ENCODE peak calls at places on chromosomes 3 and 15, in four cellular contexts. One of them, this sample, is unnamed.

GRCh38 chr3:31532587-31533168 is at the start of gene STT3B:
- DNase-seq in HL-60: peak
- DNase-seq in GM12878: peak
- DNase-seq in K562: peak
- DNase-seq in this sample: peak

GRCh38 chr15:70063992-70064379 is 33.7 kb downstream of the TLE3 start:
- DNase-seq in GM12878: no peak
- DNase-seq in HL-60: no peak
- DNase-seq in K562: no peak
- DNase-seq in this sample: no peak

GRCh38 chr15:78617131-78617915 is 3.5 kb downstream of the CHRNA3 start:
- DNase-seq in K562: no peak
- DNase-seq in GM12878: no peak
- DNase-seq in HL-60: no peak
- DNase-seq in this sample: no peak

GRCh38 chr3:157067114-157067513 is 92.8 kb downstream of the CCNL1 start:
- DNase-seq in GM12878: no peak
- DNase-seq in K562: no peak
- DNase-seq in HL-60: no peak
- DNase-seq in this sample: no peak

GRCh38 chr3:180319461-180319860 is 282.5 kb upstream of the TTC14 start:
- DNase-seq in K562: no peak
- DNase-seq in HL-60: no peak
- DNase-seq in GM12878: no peak
- DNase-seq in this sample: no peak

GRCh38 chr3:100045696-100046095 is 68.6 kb downstream of the FILIP1L start:
- DNase-seq in GM12878: no peak
- DNase-seq in K562: no peak
- DNase-seq in HL-60: no peak
- DNase-seq in this sample: no peak

GRCh38 chr3:155859859-155860258 is 5.6 kb upstream of the SLC33A1 start:
- DNase-seq in K562: peak
- DNase-seq in HL-60: no peak
- DNase-seq in GM12878: no peak
- DNase-seq in this sample: no peak

GRCh38 chr3:110106805-110107204 is 769.5 kb upstream of the DPPA4 start:
- DNase-seq in HL-60: no peak
- DNase-seq in K562: no peak
- DNase-seq in GM12878: no peak
- DNase-seq in this sample: no peak

GRCh38 chr15:27868828-27869404 is 230.2 kb downstream of the OCA2 start:
- DNase-seq in HL-60: no peak
- DNase-seq in K562: no peak
- DNase-seq in GM12878: no peak
- DNase-seq in this sample: no peak

GRCh38 chr3:34934660-34935059 is 704.7 kb upstream of the ARPP21 start:
- DNase-seq in GM12878: no peak
- DNase-seq in K562: no peak
- DNase-seq in HL-60: no peak
- DNase-seq in this sample: no peak

GRCh38 chr3:25021816-25022215 is 406.2 kb upstream of the RARB start:
- DNase-seq in K562: no peak
- DNase-seq in GM12878: no peak
- DNase-seq in HL-60: no peak
- DNase-seq in this sample: no peak

GRCh38 chr3:47628426-47628825 is 49.8 kb upstream of the CSPG5 start:
- DNase-seq in GM12878: no peak
- DNase-seq in HL-60: no peak
- DNase-seq in K562: no peak
- DNase-seq in this sample: no peak

GRCh38 chr15:30649952-30650929 is 24.3 kb downstream of the ARHGAP11B start:
- DNase-seq in K562: no peak
- DNase-seq in HL-60: peak
- DNase-seq in GM12878: peak
- DNase-seq in this sample: peak

GRCh38 chr3:104825116-104825515 is 541.6 kb upstream of the ALCAM start:
- DNase-seq in K562: no peak
- DNase-seq in GM12878: no peak
- DNase-seq in HL-60: no peak
- DNase-seq in this sample: no peak

GRCh38 chr3:74537164-74537563 is 77.3 kb downstream of the CNTN3 start:
- DNase-seq in K562: no peak
- DNase-seq in GM12878: no peak
- DNase-seq in HL-60: no peak
- DNase-seq in this sample: no peak

GRCh38 chr3:113659121-113659531 is 37.3 kb downstream of the USF3 start:
- DNase-seq in K562: no peak
- DNase-seq in HL-60: no peak
- DNase-seq in GM12878: no peak
- DNase-seq in this sample: no peak

GRCh38 chr3:160163259-160163878 is 61.9 kb upstream of the C3orf80 start:
- DNase-seq in GM12878: no peak
- DNase-seq in HL-60: no peak
- DNase-seq in K562: peak
- DNase-seq in this sample: no peak

GRCh38 chr15:75606711-75607684 is 18.5 kb downstream of the SNUPN start:
- DNase-seq in GM12878: no peak
- DNase-seq in HL-60: no peak
- DNase-seq in K562: peak
- DNase-seq in this sample: no peak

GRCh38 chr15:100330221-100330620 is 11.6 kb downstream of the ADAMTS17 start:
- DNase-seq in GM12878: no peak
- DNase-seq in K562: no peak
- DNase-seq in HL-60: no peak
- DNase-seq in this sample: no peak

GRCh38 chr3:139476348-139476747 is at the start of gene RBP2:
- DNase-seq in HL-60: no peak
- DNase-seq in GM12878: no peak
- DNase-seq in K562: no peak
- DNase-seq in this sample: no peak

GRCh38 chr3:169771651-169772529 is 1.3 kb upstream of the MYNN start:
- DNase-seq in HL-60: peak
- DNase-seq in K562: peak
- DNase-seq in GM12878: peak
- DNase-seq in this sample: no peak

GRCh38 chr3:97911459-97911858 is 60.8 kb downstream of the RIOX2 start:
- DNase-seq in HL-60: no peak
- DNase-seq in GM12878: no peak
- DNase-seq in K562: no peak
- DNase-seq in this sample: no peak

GRCh38 chr3:70703305-70704102 is 391.1 kb upstream of the MDFIC2 start:
- DNase-seq in HL-60: no peak
- DNase-seq in K562: no peak
- DNase-seq in GM12878: no peak
- DNase-seq in this sample: no peak

GRCh38 chr3:165835431-165835830 is 1.8 kb downstream of the BCHE start:
- DNase-seq in HL-60: no peak
- DNase-seq in K562: no peak
- DNase-seq in GM12878: no peak
- DNase-seq in this sample: no peak

GRCh38 chr3:110969229-110970211 is 102.1 kb upstream of the NECTIN3 start:
- DNase-seq in GM12878: no peak
- DNase-seq in HL-60: no peak
- DNase-seq in K562: no peak
- DNase-seq in this sample: no peak

GRCh38 chr3:108441528-108441927 is 68.9 kb downstream of the MYH15 start:
- DNase-seq in K562: no peak
- DNase-seq in GM12878: no peak
- DNase-seq in HL-60: no peak
- DNase-seq in this sample: no peak

GRCh38 chr15:39720721-39721611 is 61.7 kb downstream of the FSIP1 start:
- DNase-seq in K562: no peak
- DNase-seq in HL-60: no peak
- DNase-seq in GM12878: no peak
- DNase-seq in this sample: no peak

GRCh38 chr3:48247401-48247807 is 6.5 kb downstream of the ZNF589 start:
- DNase-seq in GM12878: no peak
- DNase-seq in K562: peak
- DNase-seq in HL-60: peak
- DNase-seq in this sample: no peak

GRCh38 chr15:57213783-57214366 is 162.4 kb upstream of the CGNL1 start:
- DNase-seq in HL-60: peak
- DNase-seq in K562: peak
- DNase-seq in GM12878: no peak
- DNase-seq in this sample: no peak

GRCh38 chr3:53696401-53697172 is 149.6 kb downstream of the CHDH start:
- DNase-seq in HL-60: peak
- DNase-seq in GM12878: no peak
- DNase-seq in K562: peak
- DNase-seq in this sample: no peak

GRCh38 chr3:56884387-56884786 is 82.6 kb upstream of the ARHGEF3 start:
- DNase-seq in HL-60: no peak
- DNase-seq in GM12878: no peak
- DNase-seq in K562: no peak
- DNase-seq in this sample: no peak

GRCh38 chr3:61876797-61877196 is 315.4 kb downstream of the PTPRG start:
- DNase-seq in K562: no peak
- DNase-seq in HL-60: no peak
- DNase-seq in GM12878: no peak
- DNase-seq in this sample: no peak

GRCh38 chr15:68795298-68795848 is 25.3 kb downstream of the ANP32A start:
- DNase-seq in HL-60: peak
- DNase-seq in GM12878: no peak
- DNase-seq in K562: no peak
- DNase-seq in this sample: peak

GRCh38 chr3:58336135-58336882 is 3.6 kb downstream of the PXK start:
- DNase-seq in HL-60: no peak
- DNase-seq in K562: no peak
- DNase-seq in GM12878: no peak
- DNase-seq in this sample: no peak

GRCh38 chr3:65666426-65667091 is 372.2 kb downstream of the MAGI1 start:
- DNase-seq in HL-60: no peak
- DNase-seq in GM12878: no peak
- DNase-seq in K562: no peak
- DNase-seq in this sample: no peak

GRCh38 chr3:167728176-167728575 is 6.5 kb downstream of the PDCD10 start:
- DNase-seq in K562: peak
- DNase-seq in GM12878: no peak
- DNase-seq in HL-60: no peak
- DNase-seq in this sample: no peak

GRCh38 chr15:80173022-80173759 is 20.4 kb downstream of the FAH start:
- DNase-seq in HL-60: peak
- DNase-seq in K562: peak
- DNase-seq in GM12878: no peak
- DNase-seq in this sample: peak

GRCh38 chr15:40050788-40051615 is 12.0 kb upstream of the SRP14 start:
- DNase-seq in K562: peak
- DNase-seq in GM12878: no peak
- DNase-seq in HL-60: no peak
- DNase-seq in this sample: no peak

GRCh38 chr3:13168391-13168790 is 95.2 kb upstream of the IQSEC1 start:
- DNase-seq in GM12878: no peak
- DNase-seq in HL-60: no peak
- DNase-seq in K562: no peak
- DNase-seq in this sample: no peak

GRCh38 chr3:182636646-182637045 is 156.7 kb upstream of the ATP11B start:
- DNase-seq in HL-60: no peak
- DNase-seq in K562: no peak
- DNase-seq in GM12878: no peak
- DNase-seq in this sample: no peak
- TF ChIP-seq SPI1 in HL-60: no peak
- TF ChIP-seq SPI1 in K562: no peak
- TF ChIP-seq SPI1 in GM12878: no peak
- TF ChIP-seq SPI1 in this sample: no peak

GRCh38 chr3:175383366-175383765 is 524.2 kb downstream of the NAALADL2 start:
- DNase-seq in HL-60: no peak
- DNase-seq in GM12878: no peak
- DNase-seq in K562: no peak
- DNase-seq in this sample: no peak
- TF ChIP-seq SPI1 in HL-60: no peak
- TF ChIP-seq SPI1 in GM12878: no peak
- TF ChIP-seq SPI1 in K562: no peak
- TF ChIP-seq SPI1 in this sample: no peak

GRCh38 chr3:33115024-33115768 is 1.4 kb downstream of the CRTAP start:
- DNase-seq in HL-60: peak
- DNase-seq in GM12878: no peak
- DNase-seq in K562: peak
- DNase-seq in this sample: no peak
- TF ChIP-seq SPI1 in HL-60: peak
- TF ChIP-seq SPI1 in GM12878: no peak
- TF ChIP-seq SPI1 in K562: peak
- TF ChIP-seq SPI1 in this sample: no peak

GRCh38 chr3:72449551-72449950 is 398.7 kb downstream of the SHQ1 start:
- DNase-seq in HL-60: no peak
- DNase-seq in K562: no peak
- DNase-seq in GM12878: no peak
- DNase-seq in this sample: no peak
- TF ChIP-seq SPI1 in HL-60: no peak
- TF ChIP-seq SPI1 in K562: no peak
- TF ChIP-seq SPI1 in GM12878: no peak
- TF ChIP-seq SPI1 in this sample: no peak

GRCh38 chr15:47553933-47554332 is 163.4 kb upstream of the SEMA6D start:
- DNase-seq in GM12878: no peak
- DNase-seq in K562: no peak
- DNase-seq in HL-60: no peak
- DNase-seq in this sample: no peak
- TF ChIP-seq SPI1 in GM12878: no peak
- TF ChIP-seq SPI1 in K562: no peak
- TF ChIP-seq SPI1 in HL-60: no peak
- TF ChIP-seq SPI1 in this sample: no peak